ENCODE peak calls at places on chromosomes 2 and 18, in eight cellular contexts. O is stimulated activated CD8-positive, alpha-beta memory T cell treated with anti-CD3 and anti-CD28 coated beads, Interleukin-4, amount 100 ng/mL, for 4 hours; R is WERI-Rb-1; E is stimulated activated CD4-positive, alpha-beta T cell treated with anti-CD3 and anti-CD28 coated beads, Interleukin-2, amount 100 ng/mL, for 4 hours; G is BJ; N is transverse colon; A is NCI-H1694; I is uterus. J is an unnamed sample.

GRCh38 chr18:76821875-76822509 is 365 bp upstream of the ZNF236 start:
- DNase-seq in G (no peak), I (peak; percentile 52), O (peak; percentile 20), R (peak; percentile 55), N (peak; percentile 60), E (peak; percentile 50), A (no peak), J (peak; percentile 18)

GRCh38 chr2:8803658-8804379 is 33.6 kb downstream of the KIDINS220 start:
- DNase-seq in I (no peak), G (peak; percentile 31), O (no peak), R (no peak), A (no peak), N (peak; percentile 55), E (no peak), J (peak; percentile 77)

GRCh38 chr2:194383404-194383803 is 1273.6 kb upstream of the SLC39A10 start:
- DNase-seq in A (no peak), I (no peak), G (no peak), O (no peak), N (no peak), E (no peak), R (no peak), J (no peak)

GRCh38 chr2:186410802-186411201 is 75.3 kb upstream of the ZC3H15 start:
- DNase-seq in A (no peak), R (no peak), E (no peak), I (no peak), N (no peak), O (no peak), G (no peak), J (no peak)

GRCh38 chr2:167697961-167698360 is 549.4 kb downstream of the STK39 start:
- DNase-seq in G (no peak), E (no peak), N (no peak), O (no peak), A (no peak), R (no peak), I (no peak), J (no peak)

GRCh38 chr2:121866789-121867188 is 111.3 kb downstream of the TSN start:
- DNase-seq in G (peak; percentile 4), A (no peak), E (no peak), O (no peak), N (no peak), R (no peak), I (no peak), J (no peak)

GRCh38 chr2:127107622-127107999 is 657 bp upstream of the BIN1 start:
- DNase-seq in A (peak; percentile 29), I (no peak), G (no peak), N (peak; percentile 26), O (no peak), R (no peak), E (no peak), J (no peak)

GRCh38 chr2:107597507-107597906 is 229.2 kb upstream of the RGPD4 start:
- DNase-seq in E (no peak), A (no peak), G (no peak), I (no peak), O (no peak), N (no peak), R (no peak), J (no peak)

GRCh38 chr2:234218261-234219180 is 168.0 kb downstream of the SPP2 start:
- DNase-seq in E (no peak), O (no peak), R (no peak), G (no peak), N (peak; percentile 18), I (no peak), A (no peak), J (peak; percentile 11)

GRCh38 chr2:46891956-46892553 is 23.6 kb downstream of the MCFD2 start:
- DNase-seq in G (no peak), I (no peak), R (no peak), N (no peak), E (no peak), A (no peak), O (no peak), J (no peak)

GRCh38 chr2:102112692-102113665 is 29.6 kb upstream of the IL1R1 start:
- DNase-seq in R (no peak), N (no peak), O (no peak), A (no peak), E (no peak), I (no peak), G (no peak), J (no peak)

GRCh38 chr2:86592547-86593230 is 29.4 kb upstream of the CHMP3 start:
- DNase-seq in A (no peak), I (peak; percentile 62), N (no peak), G (no peak), O (no peak), E (no peak), R (no peak), J (no peak)

GRCh38 chr2:111121028-111121872 is 536 bp downstream of the BCL2L11 start:
- DNase-seq in A (peak; percentile 31), I (peak; percentile 27), E (no peak), O (no peak), R (peak; percentile 25), N (peak; percentile 49), G (no peak), J (no peak)

GRCh38 chr2:72815655-72816268 is 10.1 kb downstream of the EXOC6B start:
- DNase-seq in N (no peak), O (no peak), G (no peak), A (no peak), E (no peak), R (peak; percentile 13), I (no peak), J (no peak)

GRCh38 chr2:237358721-237359595 is 55.0 kb downstream of the COL6A3 start:
- DNase-seq in O (no peak), G (no peak), I (no peak), N (no peak), E (no peak), A (no peak), R (no peak), J (no peak)

GRCh38 chr2:203993560-203993959 is 57.0 kb downstream of the ICOS start:
- DNase-seq in G (no peak), E (no peak), I (no peak), N (no peak), O (no peak), A (no peak), R (no peak), J (no peak)

GRCh38 chr18:3595282-3596273 is 145.6 kb downstream of the TGIF1 start:
- DNase-seq in G (peak; percentile 88), N (peak; percentile 44), O (no peak), A (peak; percentile 34), I (peak; percentile 74), E (no peak), R (no peak), J (peak; percentile 26)

GRCh38 chr2:43223412-43224040 is 2.9 kb downstream of the ZFP36L2 start:
- DNase-seq in E (no peak), A (no peak), G (no peak), N (no peak), O (no peak), R (no peak), I (no peak), J (no peak)

GRCh38 chr18:12011962-12012549 is 30.7 kb downstream of the IMPA2 start:
- DNase-seq in A (no peak), I (no peak), O (no peak), E (no peak), R (no peak), N (peak; percentile 55), G (no peak), J (no peak)

GRCh38 chr2:124265641-124266040 is 240.6 kb downstream of the CNTNAP5 start:
- DNase-seq in I (no peak), A (no peak), R (no peak), N (no peak), G (no peak), O (no peak), E (no peak), J (no peak)

GRCh38 chr2:55159037-55159651 is 72.9 kb downstream of the CLHC1 start:
- DNase-seq in A (peak; percentile 38), G (no peak), I (peak; percentile 50), E (no peak), N (no peak), O (no peak), R (no peak), J (peak; percentile 55)

GRCh38 chr18:35441857-35442595 is 55.7 kb downstream of the INO80C start:
- DNase-seq in I (no peak), G (no peak), R (no peak), A (no peak), N (no peak), O (no peak), E (no peak), J (no peak)

GRCh38 chr2:165074884-165075283 is 119.6 kb upstream of the SLC38A11 start:
- DNase-seq in R (no peak), G (no peak), A (no peak), I (no peak), O (no peak), N (no peak), E (no peak), J (no peak)

GRCh38 chr2:222025891-222026271 is 272.9 kb downstream of the PAX3 start:
- DNase-seq in N (no peak), I (no peak), E (no peak), R (no peak), A (no peak), G (no peak), O (no peak), J (peak; percentile 14)

GRCh38 chr2:3174626-3175567 is 202.7 kb downstream of the EIPR1 start:
- DNase-seq in A (no peak), I (no peak), E (no peak), O (no peak), G (no peak), R (no peak), N (no peak), J (no peak)

GRCh38 chr2:240499309-240500301 is 58.2 kb downstream of the ANKMY1 start:
- DNase-seq in G (no peak), E (no peak), N (no peak), A (no peak), O (no peak), R (no peak), I (no peak), J (no peak)

GRCh38 chr18:11276678-11277077 is 127.3 kb upstream of the PIEZO2 start:
- DNase-seq in O (no peak), E (no peak), A (no peak), G (no peak), R (no peak), I (no peak), N (no peak), J (no peak)

GRCh38 chr2:103445356-103445755 is 683.5 kb downstream of the TMEM182 start:
- DNase-seq in R (no peak), E (no peak), A (peak; percentile 15), O (no peak), G (no peak), N (no peak), I (no peak), J (peak; percentile 72)

GRCh38 chr18:28095631-28096030 is 81.3 kb downstream of the CDH2 start:
- DNase-seq in I (no peak), A (no peak), N (no peak), O (no peak), G (no peak), R (no peak), E (no peak), J (no peak)

GRCh38 chr2:41707790-41708451 is 339.9 kb upstream of the PKDCC start:
- DNase-seq in O (no peak), G (no peak), R (no peak), A (no peak), N (no peak), E (no peak), I (no peak), J (no peak)

GRCh38 chr18:64037812-64038414 is 68.0 kb downstream of the SERPINB8 start:
- DNase-seq in O (no peak), I (no peak), R (no peak), G (no peak), E (no peak), N (no peak), A (peak; percentile 6), J (no peak)

GRCh38 chr2:177314194-177314593 is 49.7 kb upstream of the NFE2L2 start:
- DNase-seq in N (no peak), A (no peak), R (no peak), E (no peak), G (peak; percentile 51), O (no peak), I (no peak), J (no peak)

GRCh38 chr2:120334068-120334467 is 11.9 kb upstream of the INHBB start:
- DNase-seq in E (no peak), G (no peak), A (no peak), O (no peak), I (no peak), N (no peak), R (no peak), J (no peak)